ENCODE peak calls at places on chromosome 20, in eight cellular contexts. T is astrocyte of the spinal cord, P is GM12878, A is left ventricle myocardium inferior, I is AG10803, V is fibroblast of lung, X is transverse colon, R is foreskin fibroblast. O is an unnamed sample.

GRCh38 chr20:2829376-2829775 is 11.1 kb downstream of the PCED1A start:
- DNase-seq in P (no peak), A (no peak), I (no peak), T (no peak), R (no peak), X (no peak), V (no peak), O (no peak)

GRCh38 chr20:650954-651353 is 2.0 kb downstream of the SRXN1 start:
- DNase-seq in T (no peak), X (no peak), I (no peak), R (no peak), V (no peak), A (no peak), P (no peak), O (no peak)

GRCh38 chr20:62459488-62459887 is 16.3 kb downstream of the GATA5 start:
- DNase-seq in V (no peak), P (no peak), R (no peak), X (no peak), T (no peak), I (no peak), A (no peak), O (no peak)

GRCh38 chr20:43541214-43541613 is 17.6 kb upstream of the SGK2 start:
- DNase-seq in T (no peak), V (no peak), R (peak; percentile 51), A (no peak), I (peak; percentile 38), X (no peak), P (no peak), O (no peak)

GRCh38 chr20:51185277-51185676 is 162.4 kb upstream of the KCNG1 start:
- DNase-seq in I (peak; percentile 29), X (no peak), R (no peak), T (no peak), P (no peak), A (no peak), V (no peak), O (no peak)

GRCh38 chr20:63686492-63687321 is 9.7 kb upstream of the TNFRSF6B start:
- DNase-seq in T (peak; percentile 80), A (peak; percentile 78), V (peak; percentile 84), P (no peak), X (peak; percentile 78), I (peak; percentile 80), R (peak; percentile 73), O (no peak)

GRCh38 chr20:52191436-52192295 is at the start of gene ZFP64:
- DNase-seq in P (no peak), V (peak; percentile 77), R (peak; percentile 72), X (peak; percentile 79), T (peak; percentile 83), I (peak; percentile 78), A (peak; percentile 78), O (peak; percentile 90)

GRCh38 chr20:1674361-1674760 is 16.8 kb upstream of the SIRPG start:
- DNase-seq in V (no peak), X (peak; percentile 46), T (no peak), R (no peak), P (no peak), I (no peak), A (no peak), O (no peak)

GRCh38 chr20:16287776-16288175 is 285.5 kb downstream of the KIF16B start:
- DNase-seq in V (no peak), I (no peak), A (no peak), X (no peak), T (no peak), R (no peak), P (no peak), O (no peak)

GRCh38 chr20:35395728-35396127 is 16.0 kb downstream of the UQCC1 start:
- DNase-seq in P (no peak), A (no peak), V (peak; percentile 65), T (peak; percentile 86), R (peak; percentile 24), X (no peak), I (peak; percentile 75), O (no peak)

DNA sequence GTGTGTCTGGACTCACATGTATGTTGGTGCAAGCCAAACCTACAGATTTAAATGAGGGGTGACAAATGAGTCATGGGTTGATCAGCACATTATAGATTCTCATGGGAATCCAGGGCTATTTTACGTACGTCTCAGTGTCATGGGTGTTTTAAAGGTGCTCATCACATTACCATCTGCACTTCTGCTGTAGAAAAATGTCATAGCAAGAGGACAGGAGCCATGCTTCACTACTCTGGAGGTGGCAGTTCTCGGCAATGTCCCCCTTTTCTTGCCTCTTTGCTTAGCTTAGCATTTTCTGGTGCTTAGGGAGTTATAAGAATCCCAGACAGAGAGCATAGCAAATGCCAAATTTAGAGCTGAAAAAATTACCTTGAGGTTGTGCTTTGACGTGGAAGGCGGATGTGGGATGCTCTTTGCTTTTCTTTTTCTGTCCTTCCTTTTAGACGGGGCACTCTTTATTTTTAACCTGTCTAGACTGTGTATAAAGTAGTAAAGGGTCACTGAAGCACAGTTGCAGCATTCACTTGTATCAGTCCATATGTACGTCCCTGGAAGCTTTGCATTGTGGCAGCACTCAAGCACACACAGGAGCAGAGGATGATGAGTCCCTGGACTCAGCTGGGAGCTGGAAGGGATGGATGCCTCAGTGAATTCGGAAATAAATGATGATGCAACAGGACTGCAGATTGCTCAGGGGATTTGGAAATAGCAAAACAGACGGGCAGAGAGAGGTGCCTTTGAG is 139.7 kb downstream of the SYNDIG1 start:
- DNase-seq in I (peak; percentile 53), V (peak; percentile 39), X (no peak), P (peak; percentile 51), R (peak; percentile 24), A (no peak), T (peak; percentile 36), O (peak; percentile 47)
- H3K4me3 ChIP-seq in I (no peak overlapping the region), V (no peak overlapping the region), X (no peak overlapping the region), P (peak overlapping the region; percentile 10), R (no peak overlapping the region), A (no peak overlapping the region), T (no peak overlapping the region), O (no peak overlapping the region)

DNA sequence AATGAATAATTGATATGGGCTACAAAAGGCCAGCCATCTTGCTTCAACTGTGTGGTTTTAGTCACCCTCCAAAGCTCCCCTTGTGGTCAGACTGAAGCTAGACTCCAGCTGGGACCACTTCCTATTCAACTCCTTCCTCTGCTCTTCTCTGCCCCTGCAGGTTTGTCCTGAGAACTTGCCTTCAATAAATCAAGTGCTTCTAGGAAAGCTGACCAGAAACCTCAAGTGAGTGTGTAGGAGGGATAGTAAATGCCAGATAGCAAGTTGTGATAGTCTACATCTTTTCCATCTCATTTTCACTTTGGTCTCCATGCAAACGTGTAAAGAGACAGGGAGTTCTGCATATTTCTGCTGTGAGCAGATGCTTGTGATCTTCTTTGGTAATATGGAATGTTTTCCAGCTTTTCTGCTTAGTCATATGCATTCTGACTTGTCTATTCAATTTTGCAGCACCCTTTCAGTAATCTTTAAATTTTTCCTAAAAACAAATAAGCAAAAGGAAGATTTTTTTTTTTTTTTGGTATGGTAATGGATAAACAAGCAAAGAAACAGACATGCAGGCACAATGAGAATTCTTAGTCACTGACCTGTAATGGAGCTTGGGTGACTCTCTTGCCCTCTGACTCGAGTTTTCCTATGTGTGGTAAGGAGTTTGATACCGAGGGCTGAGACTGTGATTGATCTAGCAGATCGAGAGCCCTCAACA is 201.3 kb upstream of the BTBD3 start:
- DNase-seq in X (no peak), T (peak; percentile 96), V (peak; percentile 38), I (peak; percentile 88), P (no peak), A (no peak), R (peak; percentile 74), O (no peak)
- TF ChIP-seq CTCF in X (no peak), T (peak; percentile 71), V (peak; percentile 35), I (peak; percentile 65), P (no peak), A (no peak), R (peak; percentile 61), O (no peak)

GRCh38 chr20:44771172-44771535 is 25.5 kb downstream of the KCNK15 start:
- DNase-seq in P (no peak), X (no peak), I (no peak), T (no peak), R (no peak), A (no peak), V (no peak), O (no peak)

GRCh38 chr20:44768256-44768655 is 22.6 kb downstream of the KCNK15 start:
- DNase-seq in R (no peak), P (no peak), T (no peak), V (no peak), I (no peak), A (no peak), X (no peak), O (no peak)

GRCh38 chr20:44770480-44771171 is 25.0 kb downstream of the KCNK15 start:
- DNase-seq in T (no peak), V (no peak), X (no peak), R (no peak), P (no peak), A (no peak), I (no peak), O (no peak)

GRCh38 chr20:44768854-44769480 is 23.3 kb downstream of the KCNK15 start:
- DNase-seq in T (no peak), R (no peak), I (no peak), V (no peak), A (no peak), P (no peak), X (no peak), O (no peak)

DNA sequence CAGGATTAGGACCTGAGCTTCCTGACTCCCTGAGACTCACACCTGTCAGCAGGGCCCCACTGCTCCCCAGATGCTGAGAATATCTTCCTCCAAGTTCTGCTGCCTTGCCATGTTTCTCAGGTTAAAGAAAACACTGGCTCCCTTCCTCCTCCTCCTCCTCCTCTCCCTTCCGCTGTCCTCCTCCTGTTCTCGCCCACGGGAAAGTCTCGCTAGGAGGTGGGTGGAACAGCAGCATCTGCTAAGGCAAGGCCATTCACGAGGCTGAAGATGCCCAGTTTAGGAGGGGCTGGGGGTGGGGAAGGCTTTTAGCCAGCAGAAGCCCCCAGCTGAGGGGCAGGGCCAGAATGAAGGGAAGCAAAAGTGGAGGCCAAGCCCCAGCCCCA is 23.8 kb downstream of the KCNK15 start:
- DNase-seq in R (no peak), X (no peak), A (no peak), V (no peak), P (no peak), I (no peak), T (no peak), O (no peak)
- H3K4me3 ChIP-seq in R (no peak overlapping the region), X (no peak overlapping the region), A (no peak overlapping the region), V (no peak overlapping the region), P (no peak overlapping the region), I (no peak overlapping the region), T (no peak overlapping the region), O (no peak overlapping the region)

DNA sequence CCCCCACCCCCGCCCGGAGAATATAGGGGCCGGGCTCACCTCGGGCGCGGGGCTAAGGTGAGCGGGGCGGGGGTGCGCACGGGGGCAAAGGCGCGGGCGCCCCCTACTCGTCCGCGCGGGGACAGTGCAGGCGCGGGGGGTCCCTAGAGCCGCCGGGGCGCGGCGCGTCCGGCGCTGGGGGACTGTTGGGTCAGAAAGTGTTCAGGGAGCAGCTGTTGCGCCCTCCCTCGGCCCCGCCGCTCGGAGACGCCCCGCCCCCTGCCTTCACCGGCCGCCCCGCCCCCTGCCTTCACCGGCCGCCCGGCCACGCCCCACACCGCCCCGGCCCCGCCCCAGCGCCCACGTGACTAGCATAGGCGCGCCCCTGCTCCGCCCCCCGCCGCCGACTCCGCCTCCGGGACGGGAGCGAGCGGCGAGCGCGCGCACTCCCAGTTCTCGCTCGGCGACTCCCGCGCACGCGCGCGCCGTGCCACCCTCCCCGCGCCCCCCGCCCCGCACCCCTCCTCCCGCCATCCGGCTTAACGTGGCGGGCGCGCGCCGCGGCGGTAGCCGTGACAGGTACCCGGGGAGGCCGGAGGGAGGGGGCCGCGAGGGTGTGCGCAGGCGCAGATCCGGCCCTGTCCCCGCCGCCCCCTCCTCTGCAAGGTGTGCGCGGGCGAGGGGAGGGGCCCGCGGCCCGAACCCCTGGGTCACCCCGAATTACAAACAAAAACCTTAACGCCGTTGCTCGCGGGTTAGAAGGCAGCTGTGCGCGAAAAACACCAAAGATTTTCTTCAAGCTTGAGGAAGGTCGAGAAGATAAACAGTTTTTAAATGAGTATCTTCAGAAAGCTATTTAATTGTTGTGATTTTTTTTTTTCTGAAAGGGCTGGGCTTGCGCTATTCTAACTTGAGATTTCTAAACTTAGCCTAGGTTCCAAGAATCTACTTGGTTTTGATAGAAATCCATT is 704 bp upstream of the ZNF217 start:
- DNase-seq in V (peak; percentile 92), T (peak; percentile 92), P (no peak), I (peak; percentile 91), A (peak; percentile 98), R (peak; percentile 92), X (peak; percentile 99), O (peak; percentile 91)
- TF ChIP-seq CTCF in V (no peak), T (no peak), P (peak; percentile 53), I (no peak), A (peak; percentile 40), R (no peak), X (no peak), O (no peak)

O was measured in GM06990.